ENCODE peak calls at places on chromosomes 5 and 9, in eight cellular contexts. Q is BJ; A is Caki2; Z is heart left ventricle; C is AG09309; X is effector memory CD8-positive, alpha-beta T cell; M is GM04504; P is right cardiac atrium. W is an unnamed sample.

GRCh38 chr9:116174347-116174746 is 20.8 kb downstream of the PAPPA start:
- DNase-seq in X (no peak), Q (no peak), A (no peak), C (no peak), Z (no peak), M (no peak), P (no peak), W (no peak)

GRCh38 chr9:3809724-3810123 is 283.9 kb upstream of the RFX3 start:
- DNase-seq in Z (no peak), M (no peak), C (no peak), P (no peak), X (no peak), A (peak; percentile 63), Q (no peak), W (no peak)

GRCh38 chr5:132474131-132474723 is 16.3 kb downstream of the IRF1 start:
- DNase-seq in Z (no peak), C (no peak), X (no peak), Q (no peak), P (no peak), A (no peak), M (no peak), W (no peak)

GRCh38 chr5:62112689-62113220 is 193.3 kb upstream of the KIF2A start:
- DNase-seq in A (no peak), Z (no peak), M (no peak), Q (no peak), X (no peak), P (no peak), C (peak; percentile 57), W (no peak)

GRCh38 chr9:94870793-94871558 is 144.5 kb downstream of the AOPEP start:
- DNase-seq in X (peak; percentile 55), M (peak; percentile 34), A (peak; percentile 69), P (peak; percentile 37), Q (peak; percentile 76), Z (peak; percentile 75), C (peak; percentile 76), W (no peak)

GRCh38 chr5:96279796-96280542 is 153.1 kb downstream of the PCSK1 start:
- DNase-seq in X (no peak), Q (no peak), C (no peak), M (no peak), Z (no peak), A (no peak), P (no peak), W (no peak)

GRCh38 chr9:109458453-109459211 is 39.5 kb downstream of the PTPN3 start:
- DNase-seq in X (no peak), Q (no peak), Z (no peak), A (no peak), C (no peak), M (no peak), P (no peak), W (no peak)

GRCh38 chr5:122561209-122561608 is 213.7 kb upstream of the SNX2 start:
- DNase-seq in C (no peak), Q (no peak), M (no peak), Z (no peak), A (no peak), P (no peak), X (no peak), W (no peak)

GRCh38 chr5:53943938-53944337 is 366.4 kb downstream of the ARL15 start:
- DNase-seq in Z (no peak), Q (no peak), P (no peak), A (no peak), M (no peak), X (no peak), C (no peak), W (no peak)